ENCODE peak calls at places on chromosomes 12 and 14, in eight cellular contexts. One of them, this sample, is unnamed. For H3K4me1, the result is how much of the 10 kb centered on the place peaks cover.

GRCh38 chr14:72701610-72702009 is 192.3 kb downstream of the DPF3 start:
- DNase-seq in A549: no peak
- DNase-seq in left ventricle myocardium inferior: peak
- DNase-seq in lower lobe of right lung: no peak
- DNase-seq in RWPE2: no peak
- DNase-seq in testis: no peak
- DNase-seq in CD8-positive, alpha-beta memory T cell: no peak
- DNase-seq in mesendoderm: peak
- DNase-seq in this sample: no peak

GRCh38 chr12:40691913-40692616 is at the start of gene CNTN1:
- DNase-seq in A549: peak
- DNase-seq in left ventricle myocardium inferior: peak
- DNase-seq in lower lobe of right lung: peak
- DNase-seq in RWPE2: peak
- DNase-seq in testis: peak
- DNase-seq in CD8-positive, alpha-beta memory T cell: no peak
- DNase-seq in mesendoderm: peak
- DNase-seq in this sample: no peak

GRCh38 chr14:50371546-50371945 is 25.1 kb downstream of the CDKL1 start:
- DNase-seq in A549: no peak
- DNase-seq in left ventricle myocardium inferior: no peak
- DNase-seq in lower lobe of right lung: no peak
- DNase-seq in RWPE2: no peak
- DNase-seq in testis: no peak
- DNase-seq in CD8-positive, alpha-beta memory T cell: no peak
- DNase-seq in mesendoderm: no peak
- DNase-seq in this sample: no peak

GRCh38 chr12:49017764-49018281 is 753 bp downstream of the PRKAG1 start:
- DNase-seq in A549: no peak
- DNase-seq in left ventricle myocardium inferior: no peak
- DNase-seq in lower lobe of right lung: no peak
- DNase-seq in RWPE2: no peak
- DNase-seq in testis: no peak
- DNase-seq in CD8-positive, alpha-beta memory T cell: no peak
- DNase-seq in mesendoderm: no peak
- DNase-seq in this sample: no peak

GRCh38 chr14:94923771-94924170 is 153.9 kb upstream of the GSC start:
- DNase-seq in A549: no peak
- DNase-seq in left ventricle myocardium inferior: no peak
- DNase-seq in lower lobe of right lung: no peak
- DNase-seq in RWPE2: no peak
- DNase-seq in testis: no peak
- DNase-seq in CD8-positive, alpha-beta memory T cell: no peak
- DNase-seq in mesendoderm: no peak
- DNase-seq in this sample: no peak

GRCh38 chr14:55698051-55698450 is 118.0 kb downstream of the KTN1 start:
- DNase-seq in A549: peak
- DNase-seq in left ventricle myocardium inferior: no peak
- DNase-seq in lower lobe of right lung: no peak
- DNase-seq in RWPE2: no peak
- DNase-seq in testis: no peak
- DNase-seq in CD8-positive, alpha-beta memory T cell: no peak
- DNase-seq in mesendoderm: no peak
- DNase-seq in this sample: no peak

GRCh38 chr12:98341021-98341420 is 174.4 kb upstream of the TMPO start:
- DNase-seq in A549: no peak
- DNase-seq in left ventricle myocardium inferior: no peak
- DNase-seq in lower lobe of right lung: no peak
- DNase-seq in RWPE2: no peak
- DNase-seq in testis: no peak
- DNase-seq in CD8-positive, alpha-beta memory T cell: no peak
- DNase-seq in mesendoderm: no peak
- DNase-seq in this sample: no peak

GRCh38 chr12:132147423-132148367 is 3.4 kb downstream of the NOC4L start:
- DNase-seq in A549: no peak
- DNase-seq in left ventricle myocardium inferior: peak
- DNase-seq in lower lobe of right lung: peak
- DNase-seq in RWPE2: peak
- DNase-seq in testis: no peak
- DNase-seq in CD8-positive, alpha-beta memory T cell: no peak
- DNase-seq in mesendoderm: no peak
- DNase-seq in this sample: peak

GRCh38 chr14:85577542-85578140 is 47.7 kb downstream of the FLRT2 start:
- DNase-seq in A549: no peak
- DNase-seq in left ventricle myocardium inferior: no peak
- DNase-seq in lower lobe of right lung: no peak
- DNase-seq in RWPE2: no peak
- DNase-seq in testis: no peak
- DNase-seq in CD8-positive, alpha-beta memory T cell: no peak
- DNase-seq in mesendoderm: no peak
- DNase-seq in this sample: no peak
- H3K4me1 ChIP-seq in A549: under half
- H3K4me1 ChIP-seq in left ventricle myocardium inferior: under half
- H3K4me1 ChIP-seq in lower lobe of right lung: under half
- H3K4me1 ChIP-seq in RWPE2: under half
- H3K4me1 ChIP-seq in testis: under half
- H3K4me1 ChIP-seq in CD8-positive, alpha-beta memory T cell: under half
- H3K4me1 ChIP-seq in mesendoderm: under half
- H3K4me1 ChIP-seq in this sample: under half

GRCh38 chr14:69661194-69661537 is 49.8 kb downstream of the SUSD6 start:
- DNase-seq in A549: no peak
- DNase-seq in left ventricle myocardium inferior: no peak
- DNase-seq in lower lobe of right lung: no peak
- DNase-seq in RWPE2: no peak
- DNase-seq in testis: no peak
- DNase-seq in CD8-positive, alpha-beta memory T cell: no peak
- DNase-seq in mesendoderm: no peak
- DNase-seq in this sample: no peak

GRCh38 chr14:69660344-69661193 is 49.2 kb downstream of the SUSD6 start:
- DNase-seq in A549: no peak
- DNase-seq in left ventricle myocardium inferior: no peak
- DNase-seq in lower lobe of right lung: no peak
- DNase-seq in RWPE2: no peak
- DNase-seq in testis: no peak
- DNase-seq in CD8-positive, alpha-beta memory T cell: no peak
- DNase-seq in mesendoderm: no peak
- DNase-seq in this sample: no peak

GRCh38 chr14:69663322-69663686 is 51.9 kb downstream of the SUSD6 start:
- DNase-seq in A549: no peak
- DNase-seq in left ventricle myocardium inferior: no peak
- DNase-seq in lower lobe of right lung: no peak
- DNase-seq in RWPE2: no peak
- DNase-seq in testis: no peak
- DNase-seq in CD8-positive, alpha-beta memory T cell: no peak
- DNase-seq in mesendoderm: no peak
- DNase-seq in this sample: peak

GRCh38 chr14:69664190-69664742 is 52.9 kb downstream of the SUSD6 start:
- DNase-seq in A549: no peak
- DNase-seq in left ventricle myocardium inferior: no peak
- DNase-seq in lower lobe of right lung: no peak
- DNase-seq in RWPE2: no peak
- DNase-seq in testis: no peak
- DNase-seq in CD8-positive, alpha-beta memory T cell: no peak
- DNase-seq in mesendoderm: no peak
- DNase-seq in this sample: no peak

GRCh38 chr14:69662636-69663321 is 51.4 kb downstream of the SUSD6 start:
- DNase-seq in A549: no peak
- DNase-seq in left ventricle myocardium inferior: no peak
- DNase-seq in lower lobe of right lung: no peak
- DNase-seq in RWPE2: no peak
- DNase-seq in testis: no peak
- DNase-seq in CD8-positive, alpha-beta memory T cell: no peak
- DNase-seq in mesendoderm: no peak
- DNase-seq in this sample: no peak
- H3K27ac ChIP-seq in A549: peak
- H3K27ac ChIP-seq in left ventricle myocardium inferior: peak
- H3K27ac ChIP-seq in lower lobe of right lung: peak
- H3K27ac ChIP-seq in RWPE2: peak
- H3K27ac ChIP-seq in testis: peak
- H3K27ac ChIP-seq in CD8-positive, alpha-beta memory T cell: no peak
- H3K27ac ChIP-seq in mesendoderm: no peak
- H3K27ac ChIP-seq in this sample: peak

DNA sequence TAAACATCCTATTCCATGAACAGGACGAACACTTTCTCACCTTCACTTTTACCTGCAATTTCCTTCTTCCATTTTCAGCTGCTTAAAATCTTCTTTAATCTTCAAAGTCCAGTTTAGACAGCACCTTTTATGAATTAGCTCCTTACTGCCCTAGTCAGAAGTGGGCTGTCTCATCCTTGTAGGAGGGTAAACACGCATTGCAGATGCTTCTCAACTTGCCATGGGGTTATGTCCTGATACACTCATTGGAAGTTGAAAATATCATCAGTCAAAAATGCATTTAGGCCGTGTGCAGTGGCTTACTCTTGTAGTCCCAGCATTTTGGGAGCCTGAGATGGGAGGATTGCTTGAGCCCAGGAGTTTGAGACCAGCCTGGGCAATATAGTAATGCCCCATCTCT is 35.2 kb downstream of the HMGA2 start:
- DNase-seq in A549: no peak
- DNase-seq in left ventricle myocardium inferior: no peak
- DNase-seq in lower lobe of right lung: no peak
- DNase-seq in RWPE2: no peak
- DNase-seq in testis: no peak
- DNase-seq in CD8-positive, alpha-beta memory T cell: no peak
- DNase-seq in mesendoderm: no peak
- DNase-seq in this sample: no peak
- H3K4me1 ChIP-seq in A549: under half
- H3K4me1 ChIP-seq in left ventricle myocardium inferior: under half
- H3K4me1 ChIP-seq in lower lobe of right lung: under half
- H3K4me1 ChIP-seq in RWPE2: under half
- H3K4me1 ChIP-seq in testis: under half
- H3K4me1 ChIP-seq in CD8-positive, alpha-beta memory T cell: under half
- H3K4me1 ChIP-seq in mesendoderm: under half
- H3K4me1 ChIP-seq in this sample: under half

GRCh38 chr12:24929953-24930352 is 18.9 kb downstream of the BCAT1 start:
- DNase-seq in A549: no peak
- DNase-seq in left ventricle myocardium inferior: no peak
- DNase-seq in lower lobe of right lung: no peak
- DNase-seq in RWPE2: no peak
- DNase-seq in testis: no peak
- DNase-seq in CD8-positive, alpha-beta memory T cell: no peak
- DNase-seq in mesendoderm: peak
- DNase-seq in this sample: no peak
- H3K27ac ChIP-seq in A549: no peak
- H3K27ac ChIP-seq in left ventricle myocardium inferior: no peak
- H3K27ac ChIP-seq in lower lobe of right lung: no peak
- H3K27ac ChIP-seq in RWPE2: no peak
- H3K27ac ChIP-seq in testis: no peak
- H3K27ac ChIP-seq in CD8-positive, alpha-beta memory T cell: no peak
- H3K27ac ChIP-seq in mesendoderm: peak
- H3K27ac ChIP-seq in this sample: no peak